ENCODE peak calls at places on chromosomes 4 and X, in six cellular contexts. One of them, this sample, is unnamed.

GRCh38 chr4:108113229-108113628 is 55.5 kb downstream of the LEF1 start:
- DNase-seq in trophoblast cell: no peak
- DNase-seq in mesendoderm: no peak
- DNase-seq in H9: no peak
- DNase-seq in mesenchymal stem cell: no peak
- DNase-seq in IMR-90: no peak
- DNase-seq in this sample: no peak

GRCh38 chr4:68466185-68466584 is 18.9 kb downstream of the TMPRSS11E start:
- DNase-seq in H9: no peak
- DNase-seq in mesenchymal stem cell: peak
- DNase-seq in IMR-90: peak
- DNase-seq in mesendoderm: no peak
- DNase-seq in trophoblast cell: peak
- DNase-seq in this sample: no peak

GRCh38 chr4:104421576-104421975 is 73.1 kb downstream of the CXXC4 start:
- DNase-seq in mesenchymal stem cell: peak
- DNase-seq in mesendoderm: peak
- DNase-seq in IMR-90: no peak
- DNase-seq in trophoblast cell: peak
- DNase-seq in H9: no peak
- DNase-seq in this sample: no peak

GRCh38 chrX:9286234-9286633 is 178.6 kb upstream of the TBL1X start:
- DNase-seq in mesendoderm: no peak
- DNase-seq in IMR-90: no peak
- DNase-seq in mesenchymal stem cell: no peak
- DNase-seq in trophoblast cell: no peak
- DNase-seq in H9: no peak
- DNase-seq in this sample: no peak

GRCh38 chrX:125203737-125204578 is 115.7 kb upstream of the TEX13C start:
- DNase-seq in mesenchymal stem cell: peak
- DNase-seq in mesendoderm: peak
- DNase-seq in H9: peak
- DNase-seq in trophoblast cell: no peak
- DNase-seq in IMR-90: no peak
- DNase-seq in this sample: no peak

GRCh38 chr4:113707013-113707412 is 54.5 kb downstream of the CAMK2D start:
- DNase-seq in H9: no peak
- DNase-seq in mesenchymal stem cell: no peak
- DNase-seq in mesendoderm: no peak
- DNase-seq in IMR-90: peak
- DNase-seq in trophoblast cell: no peak
- DNase-seq in this sample: no peak

GRCh38 chr4:143085644-143086043 is 99.1 kb upstream of the USP38 start:
- DNase-seq in mesendoderm: no peak
- DNase-seq in mesenchymal stem cell: no peak
- DNase-seq in trophoblast cell: no peak
- DNase-seq in IMR-90: no peak
- DNase-seq in H9: no peak
- DNase-seq in this sample: no peak

GRCh38 chr4:171101845-171102244 is 711.4 kb upstream of the GALNTL6 start:
- DNase-seq in trophoblast cell: no peak
- DNase-seq in mesenchymal stem cell: no peak
- DNase-seq in mesendoderm: peak
- DNase-seq in IMR-90: no peak
- DNase-seq in H9: no peak
- DNase-seq in this sample: no peak

GRCh38 chr4:98491862-98492554 is 166.4 kb downstream of the TSPAN5 start:
- DNase-seq in mesenchymal stem cell: no peak
- DNase-seq in trophoblast cell: no peak
- DNase-seq in IMR-90: no peak
- DNase-seq in H9: no peak
- DNase-seq in mesendoderm: peak
- DNase-seq in this sample: no peak

GRCh38 chrX:7147431-7147977 is at the start of gene STS:
- DNase-seq in mesenchymal stem cell: peak
- DNase-seq in H9: peak
- DNase-seq in trophoblast cell: peak
- DNase-seq in IMR-90: peak
- DNase-seq in mesendoderm: peak
- DNase-seq in this sample: peak

GRCh38 chrX:47619486-47620302 is at the start of gene SYN1:
- DNase-seq in trophoblast cell: peak
- DNase-seq in H9: peak
- DNase-seq in mesenchymal stem cell: peak
- DNase-seq in mesendoderm: peak
- DNase-seq in IMR-90: peak
- DNase-seq in this sample: peak

GRCh38 chr4:119329837-119330620 is 8.1 kb upstream of the FABP2 start:
- DNase-seq in IMR-90: no peak
- DNase-seq in trophoblast cell: no peak
- DNase-seq in H9: no peak
- DNase-seq in mesendoderm: no peak
- DNase-seq in mesenchymal stem cell: no peak
- DNase-seq in this sample: no peak

GRCh38 chr4:118047043-118047442 is 12.8 kb downstream of the NDST3 start:
- DNase-seq in trophoblast cell: no peak
- DNase-seq in H9: no peak
- DNase-seq in mesenchymal stem cell: no peak
- DNase-seq in IMR-90: no peak
- DNase-seq in mesendoderm: no peak
- DNase-seq in this sample: no peak

GRCh38 chrX:70508296-70508911 is 63.8 kb downstream of the DLG3 start:
- DNase-seq in trophoblast cell: no peak
- DNase-seq in mesendoderm: peak
- DNase-seq in IMR-90: peak
- DNase-seq in mesenchymal stem cell: peak
- DNase-seq in H9: peak
- DNase-seq in this sample: no peak

GRCh38 chr4:4838602-4839470 is 20.6 kb upstream of the MSX1 start:
- DNase-seq in IMR-90: no peak
- DNase-seq in mesenchymal stem cell: no peak
- DNase-seq in H9: peak
- DNase-seq in mesendoderm: peak
- DNase-seq in trophoblast cell: no peak
- DNase-seq in this sample: no peak

GRCh38 chr4:102139132-102139573 is 206.1 kb downstream of the SLC39A8 start:
- DNase-seq in trophoblast cell: no peak
- DNase-seq in H9: no peak
- DNase-seq in mesenchymal stem cell: peak
- DNase-seq in IMR-90: no peak
- DNase-seq in mesendoderm: no peak
- DNase-seq in this sample: no peak

GRCh38 chr4:162104459-162105124 is 59.2 kb downstream of the FSTL5 start:
- DNase-seq in IMR-90: no peak
- DNase-seq in trophoblast cell: no peak
- DNase-seq in H9: no peak
- DNase-seq in mesenchymal stem cell: no peak
- DNase-seq in mesendoderm: no peak
- DNase-seq in this sample: no peak

GRCh38 chr4:140568507-140569306 is at the start of gene UCP1:
- DNase-seq in mesenchymal stem cell: peak
- DNase-seq in mesendoderm: peak
- DNase-seq in H9: peak
- DNase-seq in trophoblast cell: peak
- DNase-seq in IMR-90: no peak
- DNase-seq in this sample: peak

GRCh38 chrX:132957211-132958085 is 981 bp downstream of the HS6ST2 start:
- DNase-seq in trophoblast cell: peak
- DNase-seq in IMR-90: no peak
- DNase-seq in H9: peak
- DNase-seq in mesendoderm: peak
- DNase-seq in mesenchymal stem cell: peak
- DNase-seq in this sample: peak

GRCh38 chr4:40307627-40308497 is 27.3 kb upstream of the CHRNA9 start:
- DNase-seq in mesenchymal stem cell: no peak
- DNase-seq in trophoblast cell: no peak
- DNase-seq in IMR-90: no peak
- DNase-seq in mesendoderm: peak
- DNase-seq in H9: peak
- DNase-seq in this sample: no peak

GRCh38 chrX:138908577-138908976 is 197.1 kb upstream of the FGF13 start:
- DNase-seq in mesenchymal stem cell: no peak
- DNase-seq in IMR-90: no peak
- DNase-seq in mesendoderm: no peak
- DNase-seq in H9: no peak
- DNase-seq in trophoblast cell: no peak
- DNase-seq in this sample: no peak

GRCh38 chr4:38788327-38788726 is 5.5 kb upstream of the TLR10 start:
- DNase-seq in trophoblast cell: no peak
- DNase-seq in mesendoderm: no peak
- DNase-seq in H9: no peak
- DNase-seq in mesenchymal stem cell: no peak
- DNase-seq in IMR-90: peak
- DNase-seq in this sample: no peak

GRCh38 chr4:18914182-18914581 is 892.6 kb upstream of the LCORL start:
- DNase-seq in H9: no peak
- DNase-seq in trophoblast cell: peak
- DNase-seq in mesendoderm: no peak
- DNase-seq in mesenchymal stem cell: no peak
- DNase-seq in IMR-90: no peak
- DNase-seq in this sample: no peak

GRCh38 chr4:90234916-90235547 is 107.8 kb downstream of the CCSER1 start:
- DNase-seq in mesendoderm: no peak
- DNase-seq in IMR-90: no peak
- DNase-seq in trophoblast cell: no peak
- DNase-seq in mesenchymal stem cell: no peak
- DNase-seq in H9: no peak
- DNase-seq in this sample: no peak

GRCh38 chrX:10769165-10769564 is 148.8 kb upstream of the MID1 start:
- DNase-seq in mesenchymal stem cell: peak
- DNase-seq in H9: no peak
- DNase-seq in trophoblast cell: peak
- DNase-seq in mesendoderm: peak
- DNase-seq in IMR-90: peak
- DNase-seq in this sample: peak

GRCh38 chr4:104491396-104491821 is 3.3 kb downstream of the CXXC4 start:
- DNase-seq in mesenchymal stem cell: peak
- DNase-seq in IMR-90: no peak
- DNase-seq in trophoblast cell: peak
- DNase-seq in mesendoderm: peak
- DNase-seq in H9: peak
- DNase-seq in this sample: peak

GRCh38 chrX:40304115-40304514 is 206.4 kb upstream of the BCOR start:
- DNase-seq in trophoblast cell: no peak
- DNase-seq in IMR-90: no peak
- DNase-seq in mesenchymal stem cell: no peak
- DNase-seq in mesendoderm: no peak
- DNase-seq in H9: no peak
- DNase-seq in this sample: no peak

GRCh38 chr4:3865986-3866812 is 100.0 kb downstream of the ADRA2C start:
- DNase-seq in mesenchymal stem cell: no peak
- DNase-seq in H9: peak
- DNase-seq in mesendoderm: no peak
- DNase-seq in IMR-90: no peak
- DNase-seq in trophoblast cell: no peak
- DNase-seq in this sample: no peak

GRCh38 chr4:67871867-67872266 is 11.9 kb downstream of the TMPRSS11D start:
- DNase-seq in mesendoderm: peak
- DNase-seq in H9: no peak
- DNase-seq in mesenchymal stem cell: peak
- DNase-seq in trophoblast cell: peak
- DNase-seq in IMR-90: peak
- DNase-seq in this sample: no peak

GRCh38 chr4:52640808-52641595 is 18.1 kb downstream of the USP46 start:
- DNase-seq in IMR-90: peak
- DNase-seq in H9: no peak
- DNase-seq in trophoblast cell: peak
- DNase-seq in mesenchymal stem cell: no peak
- DNase-seq in mesendoderm: no peak
- DNase-seq in this sample: no peak

DNA sequence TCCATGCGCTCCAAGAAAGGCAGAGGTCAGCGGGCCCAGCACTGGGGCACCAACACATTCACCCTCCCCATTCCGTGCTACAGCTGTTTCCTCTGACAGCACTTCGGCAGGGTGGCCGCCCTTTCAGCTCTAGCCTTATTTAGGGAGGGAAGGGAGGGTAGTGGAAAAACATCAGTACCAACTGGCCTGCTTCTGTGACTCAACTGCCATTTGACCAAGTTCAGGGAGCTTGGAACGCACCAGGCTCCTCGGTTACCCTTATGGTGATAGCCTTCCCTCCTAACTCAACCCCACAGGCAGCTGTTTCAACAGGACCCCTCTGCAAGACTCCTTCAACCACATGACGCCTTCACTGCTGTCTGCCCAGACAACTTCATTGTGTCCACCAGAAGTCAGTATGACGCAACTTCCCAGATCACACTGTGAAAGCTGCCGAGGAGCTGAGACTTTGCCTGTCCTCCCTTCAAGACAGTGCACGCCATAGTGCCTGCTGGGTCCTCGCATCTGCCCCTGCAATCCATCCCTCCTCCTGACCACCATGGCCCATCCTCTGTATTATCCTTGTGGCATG is 132.2 kb downstream of the AFAP1 start:
- DNase-seq in H9: no peak
- DNase-seq in mesendoderm: no peak
- DNase-seq in trophoblast cell: no peak
- DNase-seq in mesenchymal stem cell: peak
- DNase-seq in IMR-90: no peak
- DNase-seq in this sample: no peak
- H2AK5ac ChIP-seq in H9: no peak
- H2AK5ac ChIP-seq in mesendoderm: no peak
- H2AK5ac ChIP-seq in trophoblast cell: peak
- H2AK5ac ChIP-seq in mesenchymal stem cell: peak
- H2AK5ac ChIP-seq in IMR-90: peak
- H2AK5ac ChIP-seq in this sample: no peak

GRCh38 chrX:2485789-2486345 is 14.9 kb downstream of the DHRSX start:
- DNase-seq in mesendoderm: no peak
- DNase-seq in IMR-90: no peak
- DNase-seq in mesenchymal stem cell: no peak
- DNase-seq in H9: no peak
- DNase-seq in trophoblast cell: no peak
- DNase-seq in this sample: no peak
- H2AK5ac ChIP-seq in mesendoderm: no peak
- H2AK5ac ChIP-seq in IMR-90: peak
- H2AK5ac ChIP-seq in mesenchymal stem cell: no peak
- H2AK5ac ChIP-seq in H9: no peak
- H2AK5ac ChIP-seq in trophoblast cell: no peak
- H2AK5ac ChIP-seq in this sample: no peak

GRCh38 chr4:181420950-181421349 is 822.3 kb upstream of the TENM3 start:
- DNase-seq in mesendoderm: no peak
- DNase-seq in H9: no peak
- DNase-seq in mesenchymal stem cell: no peak
- DNase-seq in trophoblast cell: no peak
- DNase-seq in IMR-90: no peak
- DNase-seq in this sample: no peak
- H2AK5ac ChIP-seq in mesendoderm: no peak
- H2AK5ac ChIP-seq in H9: no peak
- H2AK5ac ChIP-seq in mesenchymal stem cell: no peak
- H2AK5ac ChIP-seq in trophoblast cell: no peak
- H2AK5ac ChIP-seq in IMR-90: no peak
- H2AK5ac ChIP-seq in this sample: no peak

DNA sequence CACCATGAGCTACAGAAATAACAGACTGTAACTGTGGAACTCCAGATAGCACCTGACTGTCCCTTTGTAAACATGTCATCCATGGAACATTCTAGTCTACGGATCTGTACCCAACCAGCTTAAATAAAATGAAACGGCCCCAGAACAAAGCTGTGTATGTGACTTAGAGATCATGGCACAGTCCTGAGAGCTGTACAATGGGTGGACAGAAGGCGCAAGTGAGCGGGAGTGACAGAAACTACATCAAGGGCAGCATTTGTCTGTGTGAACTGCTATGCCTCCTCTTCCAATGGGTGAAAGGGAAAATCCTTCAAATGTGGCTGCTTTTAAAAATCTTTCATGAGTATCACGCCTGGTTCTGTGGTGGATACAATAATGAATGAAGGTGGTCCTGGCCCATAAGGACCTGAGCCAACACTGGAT is 72.5 kb downstream of the FAT1 start:
- DNase-seq in H9: no peak
- DNase-seq in IMR-90: no peak
- DNase-seq in trophoblast cell: no peak
- DNase-seq in mesendoderm: no peak
- DNase-seq in mesenchymal stem cell: no peak
- DNase-seq in this sample: no peak
- H2AK5ac ChIP-seq in H9: no peak
- H2AK5ac ChIP-seq in IMR-90: no peak
- H2AK5ac ChIP-seq in trophoblast cell: no peak
- H2AK5ac ChIP-seq in mesendoderm: no peak
- H2AK5ac ChIP-seq in mesenchymal stem cell: no peak
- H2AK5ac ChIP-seq in this sample: no peak

This sample was measured in neuronal stem cell.